ENCODE peak calls at places on chromosomes 12 and 14, in six cellular contexts. One of them, this sample, is unnamed.

GRCh38 chr14:57066887-57067513 is 201.7 kb downstream of the EXOC5 start:
- DNase-seq in IMR-90: peak
- DNase-seq in right lobe of liver: peak
- DNase-seq in left ventricle myocardium inferior: no peak
- DNase-seq in tibial artery: no peak
- DNase-seq in colonic mucosa: peak
- DNase-seq in this sample: no peak

GRCh38 chr12:133130038-133130807 is at the start of the genes ZNF10 and ZNF891:
- DNase-seq in IMR-90: peak
- DNase-seq in tibial artery: peak
- DNase-seq in right lobe of liver: peak
- DNase-seq in left ventricle myocardium inferior: peak
- DNase-seq in colonic mucosa: peak
- DNase-seq in this sample: peak

GRCh38 chr12:110330544-110330943 is 49.5 kb downstream of the ATP2A2 start:
- DNase-seq in left ventricle myocardium inferior: no peak
- DNase-seq in IMR-90: peak
- DNase-seq in tibial artery: no peak
- DNase-seq in colonic mucosa: no peak
- DNase-seq in right lobe of liver: no peak
- DNase-seq in this sample: no peak

GRCh38 chr12:104573-105081 is 38.1 kb downstream of the IQSEC3 start:
- DNase-seq in IMR-90: no peak
- DNase-seq in colonic mucosa: peak
- DNase-seq in left ventricle myocardium inferior: no peak
- DNase-seq in right lobe of liver: no peak
- DNase-seq in tibial artery: no peak
- DNase-seq in this sample: no peak

GRCh38 chr12:24605466-24605865 is 343.4 kb downstream of the BCAT1 start:
- DNase-seq in colonic mucosa: no peak
- DNase-seq in left ventricle myocardium inferior: no peak
- DNase-seq in tibial artery: no peak
- DNase-seq in IMR-90: no peak
- DNase-seq in right lobe of liver: no peak
- DNase-seq in this sample: no peak

GRCh38 chr12:2402180-2402579 is 349.4 kb downstream of the CACNA1C start:
- DNase-seq in left ventricle myocardium inferior: no peak
- DNase-seq in colonic mucosa: no peak
- DNase-seq in IMR-90: no peak
- DNase-seq in right lobe of liver: no peak
- DNase-seq in tibial artery: no peak
- DNase-seq in this sample: peak

GRCh38 chr14:104689620-104690265 is 325 bp downstream of the INF2 start:
- DNase-seq in tibial artery: no peak
- DNase-seq in left ventricle myocardium inferior: no peak
- DNase-seq in right lobe of liver: no peak
- DNase-seq in colonic mucosa: peak
- DNase-seq in IMR-90: no peak
- DNase-seq in this sample: no peak

GRCh38 chr14:104246401-104247335 is 108.3 kb downstream of the KIF26A start:
- DNase-seq in left ventricle myocardium inferior: no peak
- DNase-seq in tibial artery: peak
- DNase-seq in IMR-90: no peak
- DNase-seq in colonic mucosa: no peak
- DNase-seq in right lobe of liver: no peak
- DNase-seq in this sample: peak

GRCh38 chr12:28506271-28506670 is 316.0 kb downstream of the CCDC91 start:
- DNase-seq in colonic mucosa: no peak
- DNase-seq in left ventricle myocardium inferior: no peak
- DNase-seq in tibial artery: no peak
- DNase-seq in right lobe of liver: no peak
- DNase-seq in IMR-90: no peak
- DNase-seq in this sample: no peak

GRCh38 chr12:89016970-89017778 is 335.1 kb downstream of the DUSP6 start:
- DNase-seq in tibial artery: no peak
- DNase-seq in right lobe of liver: peak
- DNase-seq in left ventricle myocardium inferior: peak
- DNase-seq in IMR-90: peak
- DNase-seq in colonic mucosa: peak
- DNase-seq in this sample: peak

GRCh38 chr14:97707603-97708002 is 910.4 kb downstream of the VRK1 start:
- DNase-seq in tibial artery: no peak
- DNase-seq in colonic mucosa: no peak
- DNase-seq in right lobe of liver: no peak
- DNase-seq in left ventricle myocardium inferior: no peak
- DNase-seq in IMR-90: no peak
- DNase-seq in this sample: no peak

GRCh38 chr12:26056335-26056734 is 68.5 kb downstream of the BHLHE41 start:
- DNase-seq in left ventricle myocardium inferior: no peak
- DNase-seq in colonic mucosa: no peak
- DNase-seq in IMR-90: peak
- DNase-seq in right lobe of liver: no peak
- DNase-seq in tibial artery: no peak
- DNase-seq in this sample: no peak

GRCh38 chr12:109461846-109462766 is 15.0 kb downstream of the KCTD10 start:
- DNase-seq in IMR-90: peak
- DNase-seq in tibial artery: peak
- DNase-seq in right lobe of liver: no peak
- DNase-seq in colonic mucosa: peak
- DNase-seq in left ventricle myocardium inferior: peak
- DNase-seq in this sample: peak

GRCh38 chr14:100653409-100653808 is 66.2 kb upstream of the BEGAIN start:
- DNase-seq in colonic mucosa: no peak
- DNase-seq in IMR-90: no peak
- DNase-seq in right lobe of liver: no peak
- DNase-seq in tibial artery: no peak
- DNase-seq in left ventricle myocardium inferior: no peak
- DNase-seq in this sample: no peak

GRCh38 chr12:1212529-1212928 is 221.5 kb downstream of the ERC1 start:
- DNase-seq in tibial artery: no peak
- DNase-seq in colonic mucosa: peak
- DNase-seq in left ventricle myocardium inferior: no peak
- DNase-seq in right lobe of liver: no peak
- DNase-seq in IMR-90: no peak
- DNase-seq in this sample: no peak

GRCh38 chr14:99274346-99275221 is 2.6 kb upstream of the BCL11B start:
- DNase-seq in colonic mucosa: peak
- DNase-seq in right lobe of liver: no peak
- DNase-seq in tibial artery: peak
- DNase-seq in left ventricle myocardium inferior: peak
- DNase-seq in IMR-90: peak
- DNase-seq in this sample: peak
- H3K27ac ChIP-seq in colonic mucosa: peak
- H3K27ac ChIP-seq in right lobe of liver: no peak
- H3K27ac ChIP-seq in tibial artery: no peak
- H3K27ac ChIP-seq in left ventricle myocardium inferior: no peak
- H3K27ac ChIP-seq in IMR-90: no peak
- H3K27ac ChIP-seq in this sample: no peak

DNA sequence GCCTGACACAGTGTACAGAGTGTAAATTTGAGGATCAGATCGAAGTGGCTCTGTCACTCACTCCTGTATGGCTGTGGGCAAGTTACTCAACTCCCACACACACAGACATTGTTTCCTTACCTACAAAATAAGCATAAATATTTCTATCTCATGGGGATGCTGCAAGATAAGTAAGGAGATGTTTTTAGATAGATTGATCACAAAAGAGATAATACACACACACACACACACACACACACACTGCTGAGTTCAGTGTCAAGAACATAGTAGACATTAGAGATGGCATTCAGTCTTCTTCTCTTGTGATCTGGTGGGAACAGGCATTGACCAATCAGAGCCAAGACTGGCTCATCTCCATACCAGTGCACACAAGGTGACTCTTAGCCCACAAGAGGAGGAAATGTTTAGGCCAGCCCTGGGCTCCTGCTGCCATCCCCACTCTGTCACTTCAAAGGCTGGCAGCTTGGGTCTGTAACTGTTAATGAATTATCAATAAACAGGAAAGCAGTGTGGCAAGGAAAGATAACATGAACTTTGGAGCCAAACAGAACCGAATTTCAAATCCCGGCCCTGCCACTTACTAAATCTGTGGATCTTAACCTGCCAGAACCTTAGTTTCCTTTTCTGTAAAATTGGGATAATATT is 3.4 kb upstream of the RNASE8 start:
- DNase-seq in colonic mucosa: peak
- DNase-seq in IMR-90: no peak
- DNase-seq in left ventricle myocardium inferior: no peak
- DNase-seq in tibial artery: no peak
- DNase-seq in right lobe of liver: peak
- DNase-seq in this sample: no peak
- H3K27ac ChIP-seq in colonic mucosa: peak
- H3K27ac ChIP-seq in IMR-90: no peak
- H3K27ac ChIP-seq in left ventricle myocardium inferior: no peak
- H3K27ac ChIP-seq in tibial artery: no peak
- H3K27ac ChIP-seq in right lobe of liver: peak
- H3K27ac ChIP-seq in this sample: no peak

GRCh38 chr14:61671086-61671485 is 24.2 kb upstream of the HIF1A start:
- DNase-seq in colonic mucosa: no peak
- DNase-seq in right lobe of liver: no peak
- DNase-seq in left ventricle myocardium inferior: no peak
- DNase-seq in tibial artery: no peak
- DNase-seq in IMR-90: no peak
- DNase-seq in this sample: no peak
- H3K27ac ChIP-seq in colonic mucosa: peak
- H3K27ac ChIP-seq in right lobe of liver: peak
- H3K27ac ChIP-seq in left ventricle myocardium inferior: no peak
- H3K27ac ChIP-seq in tibial artery: no peak
- H3K27ac ChIP-seq in IMR-90: no peak
- H3K27ac ChIP-seq in this sample: no peak

GRCh38 chr12:105672576-105672975 is 342.1 kb downstream of the C12orf75 start:
- DNase-seq in IMR-90: no peak
- DNase-seq in tibial artery: peak
- DNase-seq in left ventricle myocardium inferior: peak
- DNase-seq in right lobe of liver: peak
- DNase-seq in colonic mucosa: peak
- DNase-seq in this sample: no peak
- H3K27ac ChIP-seq in IMR-90: peak
- H3K27ac ChIP-seq in tibial artery: peak
- H3K27ac ChIP-seq in left ventricle myocardium inferior: peak
- H3K27ac ChIP-seq in right lobe of liver: no peak
- H3K27ac ChIP-seq in colonic mucosa: peak
- H3K27ac ChIP-seq in this sample: no peak

GRCh38 chr12:61891632-61892031 is 368.6 kb upstream of the USP15 start:
- DNase-seq in right lobe of liver: no peak
- DNase-seq in IMR-90: no peak
- DNase-seq in left ventricle myocardium inferior: no peak
- DNase-seq in tibial artery: no peak
- DNase-seq in colonic mucosa: no peak
- DNase-seq in this sample: no peak
- H3K27ac ChIP-seq in right lobe of liver: no peak
- H3K27ac ChIP-seq in IMR-90: no peak
- H3K27ac ChIP-seq in left ventricle myocardium inferior: no peak
- H3K27ac ChIP-seq in tibial artery: no peak
- H3K27ac ChIP-seq in colonic mucosa: no peak
- H3K27ac ChIP-seq in this sample: no peak

DNA sequence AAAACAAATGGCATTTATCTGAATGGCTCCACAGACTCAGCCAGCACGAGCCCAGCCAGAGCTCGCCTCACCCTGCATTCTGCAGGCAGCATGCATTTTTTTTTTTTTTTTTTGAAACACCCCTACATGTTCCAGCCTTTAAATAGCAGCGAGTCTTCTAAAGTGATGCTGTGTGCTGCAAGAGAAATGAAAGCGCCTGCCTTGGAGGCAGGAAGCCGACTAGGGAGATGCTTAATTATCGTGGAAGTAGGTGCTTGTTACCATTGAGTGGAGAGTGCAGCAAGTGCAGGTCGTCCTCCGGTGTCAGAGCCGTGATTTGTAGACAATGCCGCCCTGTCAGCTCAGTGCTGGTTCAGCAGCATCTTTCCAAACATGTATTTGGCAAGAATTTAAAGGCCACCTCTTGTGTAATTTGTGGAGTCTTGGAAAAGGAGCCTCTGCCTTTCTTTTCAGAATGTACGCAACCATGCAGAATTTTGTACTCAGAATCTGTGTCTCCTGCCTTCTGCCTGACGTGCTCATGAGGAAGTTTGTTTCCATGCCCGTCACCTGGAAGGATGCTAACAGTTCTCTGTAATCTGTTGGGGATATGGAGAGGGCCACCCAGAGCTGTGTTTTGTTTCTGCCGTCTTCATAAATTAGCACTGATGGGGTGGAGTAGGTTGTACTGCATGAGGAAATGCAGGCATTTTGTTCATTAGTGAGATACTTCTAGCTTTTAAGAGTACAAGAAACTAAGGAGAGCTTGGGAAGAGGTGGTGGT is 345.9 kb upstream of the RGS6 start:
- DNase-seq in right lobe of liver: no peak
- DNase-seq in left ventricle myocardium inferior: no peak
- DNase-seq in tibial artery: peak
- DNase-seq in IMR-90: peak
- DNase-seq in colonic mucosa: no peak
- DNase-seq in this sample: no peak
- H3K27ac ChIP-seq in right lobe of liver: no peak
- H3K27ac ChIP-seq in left ventricle myocardium inferior: no peak
- H3K27ac ChIP-seq in tibial artery: peak
- H3K27ac ChIP-seq in IMR-90: peak
- H3K27ac ChIP-seq in colonic mucosa: no peak
- H3K27ac ChIP-seq in this sample: no peak

This sample was measured in RWPE2.